ENCODE peak calls at places on chromosomes 7 and 10, in nine cellular contexts. X is GM23338; D is HEK293T; S is stimulated activated CD4-positive, alpha-beta T cell treated with anti-CD3 and anti-CD28 coated beads, TNF-alpha, amount 100 ng/mL, for 1 hour; O is glomerular endothelial cell; R is naive thymus-derived CD8-positive, alpha-beta T cell; Z is H9; F is SK-N-MC; V is transverse colon. P is an unnamed sample.

GRCh38 chr7:99955247-99955646 is 20.6 kb downstream of the AZGP1 start:
- DNase-seq in X (no peak), D (no peak), S (no peak), O (no peak), R (no peak), Z (no peak), F (no peak), V (no peak), P (no peak)

GRCh38 chr10:78457804-78458483 is 424.3 kb downstream of the RPS24 start:
- DNase-seq in X (no peak), D (no peak), S (no peak), O (peak), R (no peak), Z (no peak), F (no peak), V (no peak), P (no peak)

GRCh38 chr7:75966209-75966961 is 28.0 kb downstream of the TMEM120A start:
- DNase-seq in X (no peak), D (no peak), S (no peak), O (no peak), R (no peak), Z (no peak), F (no peak), V (no peak), P (no peak)

GRCh38 chr10:52394246-52394645 is 80.2 kb downstream of the DKK1 start:
- DNase-seq in X (no peak), D (no peak), S (no peak), O (no peak), R (no peak), Z (no peak), F (no peak), V (no peak), P (no peak)

GRCh38 chr7:29884399-29885272 is 78.3 kb downstream of the WIPF3 start:
- DNase-seq in X (peak), D (no peak), S (no peak), O (no peak), R (no peak), Z (peak), F (no peak), V (peak), P (peak)

GRCh38 chr10:114538544-114538906 is 119.5 kb downstream of the ABLIM1 start:
- DNase-seq in X (peak), D (no peak), S (peak), O (no peak), R (peak), Z (peak), F (no peak), V (peak), P (peak)

GRCh38 chr10:73117976-73118743 is 7.9 kb downstream of the NUDT13 start:
- DNase-seq in X (no peak), D (no peak), S (no peak), O (no peak), R (no peak), Z (no peak), F (no peak), V (no peak), P (no peak)

GRCh38 chr10:112716924-112717348 is 233.1 kb upstream of the TCF7L2 start:
- DNase-seq in X (no peak), D (no peak), S (no peak), O (peak), R (no peak), Z (no peak), F (no peak), V (no peak), P (no peak)

GRCh38 chr7:82805527-82805960 is 357.1 kb downstream of the PCLO start:
- DNase-seq in X (peak), D (no peak), S (no peak), O (peak), R (no peak), Z (no peak), F (peak), V (no peak), P (no peak)

GRCh38 chr10:78905940-78906308 is 162.8 kb upstream of the ZMIZ1 start:
- DNase-seq in X (peak), D (no peak), S (no peak), O (no peak), R (no peak), Z (peak), F (no peak), V (no peak), P (no peak)

GRCh38 chr7:140656548-140657515 is 15.9 kb upstream of the ADCK2 start:
- DNase-seq in X (no peak), D (no peak), S (no peak), O (no peak), R (peak), Z (no peak), F (no peak), V (peak), P (no peak)

GRCh38 chr7:132766660-132767059 is 190.4 kb upstream of the PLXNA4 start:
- DNase-seq in X (no peak), D (no peak), S (no peak), O (no peak), R (no peak), Z (no peak), F (no peak), V (no peak), P (no peak)

GRCh38 chr10:132151951-132152505 is 34.7 kb upstream of the DPYSL4 start:
- DNase-seq in X (no peak), D (no peak), S (no peak), O (no peak), R (no peak), Z (no peak), F (no peak), V (no peak), P (peak)

GRCh38 chr7:12947465-12947864 is 260.0 kb downstream of the ARL4A start:
- DNase-seq in X (no peak), D (no peak), S (no peak), O (no peak), R (no peak), Z (no peak), F (no peak), V (no peak), P (no peak)

GRCh38 chr10:125052146-125052545 is 108.2 kb downstream of the CTBP2 start:
- DNase-seq in X (no peak), D (no peak), S (no peak), O (no peak), R (no peak), Z (no peak), F (no peak), V (no peak), P (no peak)

GRCh38 chr7:152913492-152913891 is 153.9 kb downstream of the ACTR3B start:
- DNase-seq in X (no peak), D (no peak), S (no peak), O (no peak), R (no peak), Z (no peak), F (no peak), V (no peak), P (no peak)

GRCh38 chr10:30510184-30510931 is 76.4 kb downstream of the MAP3K8 start:
- DNase-seq in X (no peak), D (no peak), S (no peak), O (no peak), R (no peak), Z (no peak), F (no peak), V (peak), P (no peak)

GRCh38 chr7:103781409-103781808 is 208.0 kb downstream of the RELN start:
- DNase-seq in X (no peak), D (no peak), S (no peak), O (no peak), R (no peak), Z (no peak), F (no peak), V (no peak), P (no peak)

GRCh38 chr7:50792342-50793114 is 9.8 kb upstream of the GRB10 start:
- DNase-seq in X (peak), D (peak), S (no peak), O (no peak), R (no peak), Z (no peak), F (peak), V (peak), P (peak)

GRCh38 chr10:132856869-132857524 is 71.0 kb upstream of the NKX6-2 start:
- DNase-seq in X (no peak), D (no peak), S (no peak), O (no peak), R (no peak), Z (peak), F (no peak), V (peak), P (peak)

GRCh38 chr10:119831656-119832055 is 41.0 kb downstream of the MCMBP start:
- DNase-seq in X (no peak), D (no peak), S (no peak), O (no peak), R (no peak), Z (no peak), F (no peak), V (no peak), P (no peak)

GRCh38 chr7:26891400-26892355 is 27.3 kb upstream of the SKAP2 start:
- DNase-seq in X (no peak), D (no peak), S (no peak), O (no peak), R (no peak), Z (no peak), F (no peak), V (no peak), P (no peak)

GRCh38 chr7:1348096-1348835 is 111.0 kb downstream of the MICALL2 start:
- DNase-seq in X (no peak), D (no peak), S (no peak), O (no peak), R (no peak), Z (no peak), F (no peak), V (no peak), P (no peak)

GRCh38 chr7:86748843-86749720 is 105.4 kb downstream of the GRM3 start:
- DNase-seq in X (no peak), D (no peak), S (no peak), O (no peak), R (no peak), Z (no peak), F (no peak), V (no peak), P (no peak)

P was measured in WTC11.